ENCODE peak calls at places on chromosomes 7 and 10, in four cellular contexts. M is H1, A is H9, E is IMR-90. U is an unnamed sample.

GRCh38 chr7:114375914-114376313 is 38.7 kb upstream of the FOXP2 start:
- DNase-seq in M (no peak), A (no peak), E (no peak), U (no peak)

GRCh38 chr10:74081192-74081803 is 69.3 kb downstream of the AP3M1 start:
- DNase-seq in M (no peak), A (peak; percentile 50), E (peak; percentile 57), U (peak; percentile 78)

GRCh38 chr10:73906524-73907447 is 4.1 kb upstream of the PLAU start:
- DNase-seq in M (peak; percentile 83), A (peak; percentile 94), E (peak; percentile 100), U (peak; percentile 97)

GRCh38 chr7:77576856-77577255 is 39.8 kb downstream of the PTPN12 start:
- DNase-seq in M (no peak), A (no peak), E (no peak), U (no peak)

GRCh38 chr7:106466867-106467266 is 182.1 kb upstream of the NAMPT start:
- DNase-seq in M (no peak), A (no peak), E (no peak), U (peak; percentile 19)

GRCh38 chr10:33937259-33937658 is 602.8 kb upstream of the NRP1 start:
- DNase-seq in M (no peak), A (no peak), E (no peak), U (no peak)

GRCh38 chr7:44189286-44189992 is at the start of gene GCK:
- DNase-seq in M (no peak), A (no peak), E (no peak), U (peak; percentile 50)

GRCh38 chr10:118209215-118209614 is 132.9 kb downstream of the FAM204A start:
- DNase-seq in M (no peak), A (no peak), E (no peak), U (no peak)

GRCh38 chr10:64555609-64556008 is 1034.4 kb downstream of the REEP3 start:
- DNase-seq in M (no peak), A (no peak), E (no peak), U (no peak)
- H4K5ac ChIP-seq in M (no peak overlapping the region), A (no peak overlapping the region), E (no peak overlapping the region), U (no peak overlapping the region)

GRCh38 chr10:116237260-116237659 is 35.7 kb downstream of the GFRA1 start:
- DNase-seq in M (no peak), A (no peak), E (peak; percentile 5), U (no peak)
- H4K5ac ChIP-seq in M (no peak overlapping the region), A (no peak overlapping the region), E (no peak overlapping the region), U (no peak overlapping the region)

DNA sequence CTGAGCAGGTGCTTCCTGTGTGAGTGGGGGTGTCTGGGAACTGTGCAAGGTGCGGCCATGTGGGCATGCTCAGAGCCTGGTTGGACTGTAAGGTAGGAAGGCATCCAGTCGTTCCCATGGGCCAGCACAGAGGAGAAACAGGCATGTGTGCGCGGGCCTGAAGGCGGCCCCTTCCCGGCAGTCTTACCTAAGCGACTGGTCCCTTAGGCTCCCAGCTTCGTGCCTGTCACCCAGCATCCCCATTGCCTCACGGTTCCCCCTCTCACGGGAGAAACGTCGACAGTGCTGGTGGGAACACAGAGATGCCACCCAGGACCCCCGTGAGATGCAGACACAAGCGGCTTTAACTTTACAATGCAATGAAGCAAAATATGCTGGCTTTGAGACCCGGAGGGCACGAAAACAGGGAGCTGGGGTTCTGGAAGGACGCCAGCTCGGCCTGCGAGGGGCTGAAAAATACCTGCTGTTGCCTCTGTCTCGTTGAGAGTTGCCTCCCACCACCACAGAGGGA is 128.2 kb downstream of the DNAJB6 start:
- DNase-seq in M (no peak), A (no peak), E (no peak), U (no peak)
- H4K5ac ChIP-seq in M (no peak overlapping the region), A (no peak overlapping the region), E (no peak overlapping the region), U (no peak overlapping the region)

GRCh38 chr10:117184821-117185220 is 12.5 kb upstream of the KCNK18 start:
- DNase-seq in M (no peak), A (no peak), E (no peak), U (no peak)
- H4K5ac ChIP-seq in M (no peak overlapping the region), A (no peak overlapping the region), E (no peak overlapping the region), U (no peak overlapping the region)

GRCh38 chr10:27695088-27695487 is 50.5 kb downstream of the MKX start:
- DNase-seq in M (no peak), A (no peak), E (no peak), U (no peak)
- H4K5ac ChIP-seq in M (no peak overlapping the region), A (no peak overlapping the region), E (no peak overlapping the region), U (no peak overlapping the region)

DNA sequence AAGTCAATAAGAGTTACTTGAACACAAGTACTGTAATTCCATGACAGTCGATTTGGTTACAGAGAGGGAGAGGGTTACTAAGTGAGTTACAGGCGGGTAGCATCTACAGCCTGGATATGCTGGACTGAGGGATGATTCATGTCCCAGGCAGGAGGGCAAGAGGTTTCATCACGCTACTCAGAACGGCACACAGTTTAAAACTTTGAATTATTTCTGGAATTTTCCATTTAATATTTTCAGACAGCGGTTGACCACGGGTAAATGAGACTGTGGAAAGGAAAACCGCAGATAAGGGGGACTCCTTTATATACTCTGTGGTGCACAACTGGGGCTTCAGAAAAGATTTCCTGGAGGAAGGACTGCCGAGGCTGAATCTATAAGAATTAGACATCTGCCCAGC is 25.7 kb upstream of the LRRC4 start:
- DNase-seq in M (no peak), A (no peak), E (peak; percentile 87), U (no peak)
- H4K5ac ChIP-seq in M (no peak overlapping the region), A (no peak overlapping the region), E (no peak overlapping the region), U (no peak overlapping the region)

DNA sequence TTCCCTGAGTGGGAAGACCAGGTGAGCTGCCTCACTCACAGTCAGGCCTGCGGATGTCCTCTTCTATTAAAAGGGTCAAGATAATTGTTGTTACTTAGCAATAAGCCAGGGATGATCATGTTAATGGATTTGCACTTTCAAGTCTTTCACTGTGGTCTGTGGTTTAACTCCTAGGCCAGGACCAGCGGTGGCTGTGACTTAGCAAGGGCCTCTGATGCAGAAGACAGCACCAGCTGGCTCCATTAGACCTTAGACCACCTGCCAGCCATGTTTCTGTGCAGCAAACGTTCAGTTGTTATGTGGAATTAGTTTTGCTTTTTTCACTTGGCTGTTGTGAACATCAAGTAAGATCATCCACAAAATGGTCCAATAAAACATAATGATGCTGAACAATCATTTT is 537.3 kb downstream of the TNS3 start:
- DNase-seq in M (no peak), A (no peak), E (no peak), U (no peak)
- H4K5ac ChIP-seq in M (no peak overlapping the region), A (no peak overlapping the region), E (no peak overlapping the region), U (no peak overlapping the region)